ENCODE peak calls at places on chromosomes 3 and 15, in ten cellular contexts. One of them, this sample, is unnamed.

GRCh38 chr3:44136421-44136820 is 105.3 kb upstream of the TOPAZ1 start:
- DNase-seq in hepatic stellate cell: no peak
- DNase-seq in activated CD4-positive, CD25-positive, alpha-beta regulatory T cell: no peak
- DNase-seq in NCI-H345: no peak
- DNase-seq in HepG2: no peak
- DNase-seq in neural progenitor cell: peak
- DNase-seq in Daoy: no peak
- DNase-seq in small intestine: no peak
- DNase-seq in T-helper 9 cell: no peak
- DNase-seq in NCI-H1092: no peak
- DNase-seq in this sample: peak

GRCh38 chr15:85810075-85810474 is 15.3 kb upstream of the KLHL25 start:
- DNase-seq in NCI-H345: no peak
- DNase-seq in small intestine: no peak
- DNase-seq in hepatic stellate cell: no peak
- DNase-seq in HepG2: no peak
- DNase-seq in T-helper 9 cell: no peak
- DNase-seq in neural progenitor cell: no peak
- DNase-seq in activated CD4-positive, CD25-positive, alpha-beta regulatory T cell: no peak
- DNase-seq in NCI-H1092: no peak
- DNase-seq in Daoy: no peak
- DNase-seq in this sample: no peak

GRCh38 chr3:157542711-157543485 is 39.7 kb upstream of the VEPH1 start:
- DNase-seq in activated CD4-positive, CD25-positive, alpha-beta regulatory T cell: no peak
- DNase-seq in small intestine: peak
- DNase-seq in T-helper 9 cell: no peak
- DNase-seq in HepG2: no peak
- DNase-seq in NCI-H345: no peak
- DNase-seq in NCI-H1092: no peak
- DNase-seq in Daoy: peak
- DNase-seq in hepatic stellate cell: peak
- DNase-seq in neural progenitor cell: peak
- DNase-seq in this sample: no peak

GRCh38 chr3:104825116-104825515 is 541.6 kb upstream of the ALCAM start:
- DNase-seq in activated CD4-positive, CD25-positive, alpha-beta regulatory T cell: no peak
- DNase-seq in T-helper 9 cell: no peak
- DNase-seq in NCI-H345: no peak
- DNase-seq in NCI-H1092: peak
- DNase-seq in Daoy: no peak
- DNase-seq in hepatic stellate cell: no peak
- DNase-seq in small intestine: no peak
- DNase-seq in neural progenitor cell: peak
- DNase-seq in HepG2: no peak
- DNase-seq in this sample: no peak

GRCh38 chr3:20055020-20055775 is 15.0 kb downstream of the KAT2B start:
- DNase-seq in hepatic stellate cell: no peak
- DNase-seq in NCI-H345: no peak
- DNase-seq in small intestine: no peak
- DNase-seq in neural progenitor cell: no peak
- DNase-seq in Daoy: no peak
- DNase-seq in T-helper 9 cell: no peak
- DNase-seq in NCI-H1092: no peak
- DNase-seq in activated CD4-positive, CD25-positive, alpha-beta regulatory T cell: no peak
- DNase-seq in HepG2: no peak
- DNase-seq in this sample: no peak

GRCh38 chr3:52190294-52190841 is 7.6 kb upstream of the ALAS1 start:
- DNase-seq in Daoy: peak
- DNase-seq in activated CD4-positive, CD25-positive, alpha-beta regulatory T cell: no peak
- DNase-seq in NCI-H345: no peak
- DNase-seq in hepatic stellate cell: peak
- DNase-seq in NCI-H1092: no peak
- DNase-seq in small intestine: no peak
- DNase-seq in HepG2: no peak
- DNase-seq in neural progenitor cell: no peak
- DNase-seq in T-helper 9 cell: no peak
- DNase-seq in this sample: peak

GRCh38 chr3:9701006-9701405 is 2.6 kb upstream of the CPNE9 start:
- DNase-seq in NCI-H345: no peak
- DNase-seq in small intestine: no peak
- DNase-seq in NCI-H1092: no peak
- DNase-seq in T-helper 9 cell: no peak
- DNase-seq in Daoy: no peak
- DNase-seq in hepatic stellate cell: no peak
- DNase-seq in activated CD4-positive, CD25-positive, alpha-beta regulatory T cell: no peak
- DNase-seq in neural progenitor cell: no peak
- DNase-seq in HepG2: no peak
- DNase-seq in this sample: no peak

GRCh38 chr3:134085034-134085775 is 55.5 kb upstream of the SLCO2A1 start:
- DNase-seq in hepatic stellate cell: no peak
- DNase-seq in T-helper 9 cell: no peak
- DNase-seq in NCI-H1092: no peak
- DNase-seq in HepG2: no peak
- DNase-seq in activated CD4-positive, CD25-positive, alpha-beta regulatory T cell: no peak
- DNase-seq in NCI-H345: no peak
- DNase-seq in Daoy: peak
- DNase-seq in neural progenitor cell: no peak
- DNase-seq in small intestine: no peak
- DNase-seq in this sample: no peak

GRCh38 chr3:13710251-13710650 is 161.3 kb downstream of the FBLN2 start:
- DNase-seq in T-helper 9 cell: no peak
- DNase-seq in NCI-H345: no peak
- DNase-seq in NCI-H1092: no peak
- DNase-seq in neural progenitor cell: no peak
- DNase-seq in activated CD4-positive, CD25-positive, alpha-beta regulatory T cell: no peak
- DNase-seq in hepatic stellate cell: no peak
- DNase-seq in small intestine: no peak
- DNase-seq in HepG2: no peak
- DNase-seq in Daoy: no peak
- DNase-seq in this sample: peak

GRCh38 chr15:25240461-25241021 is 198.3 kb downstream of the UBE3A start:
- DNase-seq in HepG2: no peak
- DNase-seq in NCI-H1092: no peak
- DNase-seq in T-helper 9 cell: no peak
- DNase-seq in activated CD4-positive, CD25-positive, alpha-beta regulatory T cell: no peak
- DNase-seq in NCI-H345: no peak
- DNase-seq in neural progenitor cell: no peak
- DNase-seq in hepatic stellate cell: no peak
- DNase-seq in Daoy: no peak
- DNase-seq in small intestine: no peak
- DNase-seq in this sample: no peak

GRCh38 chr15:96333194-96334016 is 2.9 kb downstream of the NR2F2 start:
- DNase-seq in activated CD4-positive, CD25-positive, alpha-beta regulatory T cell: no peak
- DNase-seq in NCI-H1092: peak
- DNase-seq in neural progenitor cell: peak
- DNase-seq in small intestine: peak
- DNase-seq in HepG2: no peak
- DNase-seq in T-helper 9 cell: no peak
- DNase-seq in Daoy: peak
- DNase-seq in NCI-H345: peak
- DNase-seq in hepatic stellate cell: peak
- DNase-seq in this sample: peak

GRCh38 chr3:178205750-178206149 is 330.5 kb upstream of the KCNMB2 start:
- DNase-seq in T-helper 9 cell: no peak
- DNase-seq in small intestine: no peak
- DNase-seq in NCI-H1092: no peak
- DNase-seq in Daoy: no peak
- DNase-seq in activated CD4-positive, CD25-positive, alpha-beta regulatory T cell: no peak
- DNase-seq in hepatic stellate cell: no peak
- DNase-seq in NCI-H345: no peak
- DNase-seq in HepG2: no peak
- DNase-seq in neural progenitor cell: no peak
- DNase-seq in this sample: no peak

GRCh38 chr15:44633603-44634002 is 29.9 kb downstream of the SPG11 start:
- DNase-seq in NCI-H1092: no peak
- DNase-seq in hepatic stellate cell: no peak
- DNase-seq in neural progenitor cell: no peak
- DNase-seq in activated CD4-positive, CD25-positive, alpha-beta regulatory T cell: no peak
- DNase-seq in T-helper 9 cell: no peak
- DNase-seq in small intestine: no peak
- DNase-seq in Daoy: no peak
- DNase-seq in NCI-H345: no peak
- DNase-seq in HepG2: no peak
- DNase-seq in this sample: no peak

GRCh38 chr3:113018461-113019181 is 27.8 kb downstream of the GTPBP8 start:
- DNase-seq in activated CD4-positive, CD25-positive, alpha-beta regulatory T cell: no peak
- DNase-seq in Daoy: no peak
- DNase-seq in neural progenitor cell: peak
- DNase-seq in NCI-H345: no peak
- DNase-seq in T-helper 9 cell: no peak
- DNase-seq in small intestine: no peak
- DNase-seq in NCI-H1092: no peak
- DNase-seq in HepG2: no peak
- DNase-seq in hepatic stellate cell: no peak
- DNase-seq in this sample: peak

GRCh38 chr3:7207928-7208327 is 347.0 kb downstream of the GRM7 start:
- DNase-seq in hepatic stellate cell: no peak
- DNase-seq in neural progenitor cell: no peak
- DNase-seq in T-helper 9 cell: no peak
- DNase-seq in NCI-H345: no peak
- DNase-seq in HepG2: no peak
- DNase-seq in Daoy: no peak
- DNase-seq in activated CD4-positive, CD25-positive, alpha-beta regulatory T cell: no peak
- DNase-seq in NCI-H1092: no peak
- DNase-seq in small intestine: no peak
- DNase-seq in this sample: no peak

GRCh38 chr3:187975571-187976360 is 178.2 kb upstream of the LPP start:
- DNase-seq in T-helper 9 cell: no peak
- DNase-seq in NCI-H345: no peak
- DNase-seq in neural progenitor cell: no peak
- DNase-seq in activated CD4-positive, CD25-positive, alpha-beta regulatory T cell: no peak
- DNase-seq in hepatic stellate cell: no peak
- DNase-seq in Daoy: no peak
- DNase-seq in small intestine: no peak
- DNase-seq in NCI-H1092: no peak
- DNase-seq in HepG2: no peak
- DNase-seq in this sample: no peak

GRCh38 chr3:151305778-151306157 is 10.9 kb downstream of the GPR87 start:
- DNase-seq in neural progenitor cell: no peak
- DNase-seq in Daoy: peak
- DNase-seq in NCI-H1092: no peak
- DNase-seq in hepatic stellate cell: no peak
- DNase-seq in small intestine: no peak
- DNase-seq in T-helper 9 cell: no peak
- DNase-seq in activated CD4-positive, CD25-positive, alpha-beta regulatory T cell: no peak
- DNase-seq in HepG2: no peak
- DNase-seq in NCI-H345: no peak
- DNase-seq in this sample: no peak

GRCh38 chr15:90047956-90048575 is 46.9 kb downstream of the ZNF710 start:
- DNase-seq in small intestine: no peak
- DNase-seq in T-helper 9 cell: no peak
- DNase-seq in activated CD4-positive, CD25-positive, alpha-beta regulatory T cell: no peak
- DNase-seq in neural progenitor cell: no peak
- DNase-seq in NCI-H345: peak
- DNase-seq in HepG2: no peak
- DNase-seq in NCI-H1092: no peak
- DNase-seq in Daoy: no peak
- DNase-seq in hepatic stellate cell: no peak
- DNase-seq in this sample: no peak

GRCh38 chr3:168239287-168239686 is 143.6 kb upstream of the GOLIM4 start:
- DNase-seq in activated CD4-positive, CD25-positive, alpha-beta regulatory T cell: no peak
- DNase-seq in T-helper 9 cell: no peak
- DNase-seq in small intestine: no peak
- DNase-seq in Daoy: no peak
- DNase-seq in hepatic stellate cell: no peak
- DNase-seq in NCI-H1092: no peak
- DNase-seq in neural progenitor cell: no peak
- DNase-seq in HepG2: no peak
- DNase-seq in NCI-H345: no peak
- DNase-seq in this sample: no peak

GRCh38 chr3:89654031-89654430 is 546.6 kb downstream of the EPHA3 start:
- DNase-seq in NCI-H1092: no peak
- DNase-seq in activated CD4-positive, CD25-positive, alpha-beta regulatory T cell: no peak
- DNase-seq in hepatic stellate cell: no peak
- DNase-seq in NCI-H345: no peak
- DNase-seq in Daoy: no peak
- DNase-seq in small intestine: no peak
- DNase-seq in T-helper 9 cell: no peak
- DNase-seq in neural progenitor cell: no peak
- DNase-seq in HepG2: no peak
- DNase-seq in this sample: no peak

GRCh38 chr3:129312671-129313414 is 34.2 kb downstream of the HMCES start:
- DNase-seq in activated CD4-positive, CD25-positive, alpha-beta regulatory T cell: no peak
- DNase-seq in NCI-H345: no peak
- DNase-seq in hepatic stellate cell: no peak
- DNase-seq in small intestine: peak
- DNase-seq in HepG2: no peak
- DNase-seq in neural progenitor cell: no peak
- DNase-seq in Daoy: no peak
- DNase-seq in NCI-H1092: no peak
- DNase-seq in T-helper 9 cell: no peak
- DNase-seq in this sample: peak

GRCh38 chr3:111989061-111989678 is 9.6 kb upstream of the TAGLN3 start:
- DNase-seq in hepatic stellate cell: peak
- DNase-seq in activated CD4-positive, CD25-positive, alpha-beta regulatory T cell: no peak
- DNase-seq in NCI-H345: peak
- DNase-seq in neural progenitor cell: peak
- DNase-seq in small intestine: peak
- DNase-seq in Daoy: peak
- DNase-seq in NCI-H1092: peak
- DNase-seq in T-helper 9 cell: no peak
- DNase-seq in HepG2: peak
- DNase-seq in this sample: peak